ENCODE peak calls at places on chromosomes 6 and 20, in seven cellular contexts. A, I, O, Q, H, F and D are unnamed samples.

GRCh38 chr6:33833599-33833998 is 29.8 kb upstream of the MLN start:
- DNase-seq in A (no peak), I (no peak), O (no peak), Q (no peak), H (no peak), F (no peak), D (no peak)

GRCh38 chr6:158377866-158378265 is 65.6 kb downstream of the TULP4 start:
- DNase-seq in A (no peak), I (peak), F (no peak), Q (no peak), H (no peak), O (peak), D (no peak)

GRCh38 chr6:140660295-140660694 is 1285.8 kb upstream of the CITED2 start:
- DNase-seq in F (no peak), A (no peak), Q (no peak), H (no peak), O (peak), I (no peak), D (no peak)

GRCh38 chr20:50356522-50356880 is 153.7 kb upstream of the PTPN1 start:
- DNase-seq in O (no peak), Q (no peak), A (no peak), I (no peak), F (no peak), H (no peak), D (no peak)

GRCh38 chr6:129494099-129494498 is 215.9 kb downstream of the ARHGAP18 start:
- DNase-seq in F (no peak), A (no peak), I (peak), O (peak), Q (no peak), H (no peak), D (no peak)

GRCh38 chr6:37100740-37101139 is 69.2 kb upstream of the PIM1 start:
- DNase-seq in Q (no peak), F (no peak), I (no peak), O (no peak), H (no peak), A (no peak), D (no peak)

GRCh38 chr6:36969240-36969691 is 14.7 kb downstream of the PI16 start:
- DNase-seq in I (no peak), A (no peak), H (peak), Q (no peak), F (no peak), O (no peak), D (no peak)

GRCh38 chr6:3899970-3900439 is 50.8 kb downstream of the FAM50B start:
- DNase-seq in A (no peak), I (no peak), O (no peak), F (no peak), H (no peak), Q (no peak), D (no peak)

GRCh38 chr6:96124778-96125177 is 109.0 kb downstream of the FUT9 start:
- DNase-seq in Q (no peak), O (peak), H (no peak), F (no peak), I (no peak), A (no peak), D (no peak)

GRCh38 chr20:32040142-32040953 is 11.7 kb upstream of the HCK start:
- DNase-seq in A (peak), F (no peak), H (peak), O (no peak), Q (no peak), I (no peak), D (peak)

GRCh38 chr6:127207591-127208120 is 59.0 kb upstream of the RNF146 start:
- DNase-seq in Q (no peak), H (no peak), O (peak), I (peak), A (no peak), F (no peak), D (no peak)

GRCh38 chr6:148745926-148746325 is 904 bp upstream of the UST start:
- DNase-seq in F (no peak), H (no peak), A (peak), Q (no peak), O (peak), I (no peak), D (no peak)

GRCh38 chr6:149860834-149861602 is 3.1 kb downstream of the LRP11 start:
- DNase-seq in A (no peak), O (no peak), Q (no peak), F (no peak), H (no peak), I (no peak), D (no peak)

GRCh38 chr6:15752820-15753219 is 90.0 kb upstream of the DTNBP1 start:
- DNase-seq in F (no peak), I (no peak), Q (peak), O (no peak), A (no peak), H (no peak), D (no peak)

DNA sequence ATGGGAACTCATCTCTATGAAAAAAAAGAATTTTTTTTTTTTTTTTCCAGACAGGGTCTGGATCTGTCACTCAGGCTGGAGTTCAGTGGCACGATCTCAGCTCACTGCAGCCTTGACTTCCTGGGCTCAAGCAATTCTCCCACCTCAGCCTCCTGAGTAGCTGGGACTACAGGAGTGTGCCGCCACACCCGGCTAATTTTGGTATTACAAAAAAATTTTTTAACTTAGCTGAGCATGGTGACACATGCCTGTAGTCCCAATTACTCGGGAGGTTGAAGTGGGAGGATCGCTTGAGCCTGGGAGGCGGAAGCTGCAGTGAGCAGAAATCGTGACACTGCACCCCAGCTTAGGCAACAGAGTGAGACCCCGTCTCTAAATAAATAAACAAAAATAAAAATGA is 7.5 kb downstream of the DEF6 start:
- DNase-seq in Q (peak), A (no peak), O (no peak), H (no peak), F (no peak), I (no peak), D (no peak)
- TF ChIP-seq CTCF in Q (no peak), A (no peak), O (no peak), H (no peak), F (no peak), I (no peak), D (no peak)

GRCh38 chr6:14499804-14500203 is 382.2 kb downstream of the CD83 start:
- DNase-seq in I (peak), O (peak), H (no peak), A (no peak), F (peak), Q (peak), D (no peak)
- TF ChIP-seq CTCF in I (no peak), O (no peak), H (no peak), A (no peak), F (no peak), Q (no peak), D (no peak)

DNA sequence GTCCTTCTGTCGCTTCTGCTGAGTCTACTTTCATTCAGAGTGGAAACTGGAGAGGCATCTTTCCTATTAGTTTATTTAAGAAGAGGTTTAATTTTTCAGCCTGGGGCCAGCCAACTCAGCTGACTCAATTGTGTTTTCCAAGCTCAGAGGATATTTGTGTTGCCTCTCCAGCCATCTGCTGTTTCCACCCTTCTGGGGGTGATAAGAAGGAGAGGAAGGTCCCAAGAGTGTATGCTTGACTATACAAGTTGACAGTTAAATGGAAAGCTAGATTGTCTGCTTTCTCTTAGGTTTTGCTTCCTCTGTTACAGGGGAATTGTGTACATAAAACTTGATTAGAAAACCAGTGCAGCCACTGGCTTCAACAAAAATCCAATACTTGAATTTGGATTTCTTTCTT is 3.0 kb downstream of the PSMF1 start:
- DNase-seq in O (no peak), Q (no peak), H (no peak), I (no peak), A (no peak), F (no peak), D (no peak)
- TF ChIP-seq CTCF in O (no peak), Q (no peak), H (no peak), I (no peak), A (no peak), F (no peak), D (no peak)

GRCh38 chr6:26420607-26421235 is 18.6 kb downstream of the BTN3A1 start:
- DNase-seq in Q (peak), A (peak), H (no peak), O (peak), I (peak), F (no peak), D (no peak)
- TF ChIP-seq CTCF in Q (peak), A (peak), H (no peak), O (peak), I (peak), F (no peak), D (no peak)

GRCh38 chr6:137492771-137493217 is 1.4 kb downstream of the OLIG3 start:
- DNase-seq in O (no peak), A (no peak), Q (no peak), F (no peak), I (no peak), H (no peak), D (no peak)

GRCh38 chr6:137492289-137492688 is 1.9 kb downstream of the OLIG3 start:
- DNase-seq in I (no peak), A (no peak), F (no peak), H (no peak), O (no peak), Q (no peak), D (no peak)

GRCh38 chr6:137490506-137490905 is 3.7 kb downstream of the OLIG3 start:
- DNase-seq in Q (no peak), I (no peak), A (no peak), H (no peak), F (no peak), O (no peak), D (no peak)

GRCh38 chr6:137490961-137491360 is 3.2 kb downstream of the OLIG3 start:
- DNase-seq in A (no peak), H (no peak), F (no peak), Q (no peak), O (no peak), I (no peak), D (no peak)

GRCh38 chr6:137491478-137491877 is 2.7 kb downstream of the OLIG3 start:
- DNase-seq in A (no peak), F (no peak), O (no peak), H (no peak), Q (no peak), I (no peak), D (no peak)
- TF ChIP-seq CTCF in A (no peak), F (no peak), O (no peak), H (no peak), Q (no peak), I (no peak), D (no peak)

DNA sequence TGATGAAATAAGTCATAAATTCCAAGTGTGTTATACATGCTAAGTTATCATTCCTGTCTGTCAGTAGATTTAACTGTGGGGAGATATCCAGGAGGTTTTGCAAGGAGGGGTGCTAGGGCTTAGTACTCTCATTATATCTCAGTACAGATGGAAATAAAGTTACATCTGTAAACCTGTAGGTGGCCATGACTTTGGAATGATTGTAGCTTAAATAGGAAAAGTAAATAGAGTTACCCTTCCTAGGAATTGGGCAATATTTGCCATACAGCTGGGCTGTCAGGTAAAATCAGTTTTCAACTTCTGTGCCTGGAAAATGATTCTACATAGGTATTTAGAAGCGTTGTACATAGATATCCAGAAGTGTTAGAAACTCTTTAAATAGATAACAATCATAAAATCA is 19.8 kb upstream of the TGM3 start:
- DNase-seq in F (no peak), H (no peak), O (no peak), Q (peak), I (no peak), A (no peak), D (no peak)
- TF ChIP-seq CTCF in F (no peak), H (no peak), O (no peak), Q (no peak), I (no peak), A (peak), D (no peak)